ENCODE peak calls at places on chromosomes 6 and 20, in seven cellular contexts. V is HCT116, T is H1, B is SK-N-SH, R is K562, A is GM12878, X is HepG2. K is an unnamed sample.

GRCh38 chr20:37473249-37474000 is 47.6 kb upstream of the NNAT start:
- DNase-seq in V (no peak), T (no peak), B (no peak), R (no peak), A (no peak), X (no peak), K (no peak)

GRCh38 chr6:69179681-69180080 is 544.6 kb downstream of the ADGRB3 start:
- DNase-seq in V (no peak), T (no peak), B (no peak), R (no peak), A (no peak), X (peak), K (no peak)

GRCh38 chr20:20864346-20865096 is 152.1 kb upstream of the RALGAPA2 start:
- DNase-seq in V (no peak), T (no peak), B (no peak), R (no peak), A (no peak), X (peak), K (no peak)

GRCh38 chr6:112352607-112353006 is 5.5 kb downstream of the RFPL4B start:
- DNase-seq in V (no peak), T (no peak), B (no peak), R (no peak), A (no peak), X (no peak), K (no peak)

GRCh38 chr6:5398530-5398929 is 137.2 kb downstream of the FARS2 start:
- DNase-seq in V (peak), T (no peak), B (peak), R (peak), A (no peak), X (peak), K (peak)

GRCh38 chr6:11878735-11879134 is 100.1 kb upstream of the ADTRP start:
- DNase-seq in V (no peak), T (no peak), B (no peak), R (no peak), A (no peak), X (no peak), K (no peak)

GRCh38 chr6:139473731-139474130 is 99.3 kb upstream of the CITED2 start:
- DNase-seq in V (no peak), T (no peak), B (no peak), R (no peak), A (no peak), X (no peak), K (no peak)

GRCh38 chr6:161921602-161922400 is 647.9 kb upstream of the AGPAT4 start:
- DNase-seq in V (no peak), T (no peak), B (no peak), R (no peak), A (no peak), X (no peak), K (no peak)

GRCh38 chr6:55174211-55175013 is at the start of gene HCRTR2:
- DNase-seq in V (no peak), T (no peak), B (peak), R (no peak), A (no peak), X (no peak), K (no peak)

GRCh38 chr6:93964926-93965325 is 545.6 kb upstream of the EPHA7 start:
- DNase-seq in V (no peak), T (no peak), B (no peak), R (no peak), A (no peak), X (no peak), K (no peak)

GRCh38 chr6:113347420-113347819 is 509.7 kb upstream of the MARCKS start:
- DNase-seq in V (no peak), T (no peak), B (no peak), R (no peak), A (no peak), X (no peak), K (peak)

GRCh38 chr20:61252601-61253263 is 671 bp downstream of the CDH4 start:
- DNase-seq in V (no peak), T (no peak), B (peak), R (no peak), A (no peak), X (no peak), K (no peak)

GRCh38 chr20:1786496-1786895 is 108.7 kb upstream of the SIRPA start:
- DNase-seq in V (no peak), T (no peak), B (no peak), R (no peak), A (no peak), X (no peak), K (no peak)

GRCh38 chr20:52193133-52193532 is 1.6 kb upstream of the ZFP64 start:
- DNase-seq in V (no peak), T (no peak), B (no peak), R (no peak), A (no peak), X (no peak), K (no peak)

GRCh38 chr6:34484899-34485298 is 19.0 kb downstream of the PACSIN1 start:
- DNase-seq in V (peak), T (no peak), B (no peak), R (peak), A (peak), X (no peak), K (no peak)

GRCh38 chr20:10594286-10594868 is 79.4 kb downstream of the JAG1 start:
- DNase-seq in V (no peak), T (no peak), B (no peak), R (no peak), A (no peak), X (no peak), K (no peak)

GRCh38 chr20:47860049-47860830 is 75.0 kb upstream of the SULF2 start:
- DNase-seq in V (no peak), T (no peak), B (no peak), R (no peak), A (no peak), X (no peak), K (no peak)

GRCh38 chr6:143805832-143806281 is 37.3 kb upstream of the LTV1 start:
- DNase-seq in V (no peak), T (no peak), B (no peak), R (no peak), A (no peak), X (no peak), K (no peak)
- H3K9ac ChIP-seq in V (no peak), T (no peak), B (no peak), R (peak), A (no peak), X (no peak), K (no peak)

DNA sequence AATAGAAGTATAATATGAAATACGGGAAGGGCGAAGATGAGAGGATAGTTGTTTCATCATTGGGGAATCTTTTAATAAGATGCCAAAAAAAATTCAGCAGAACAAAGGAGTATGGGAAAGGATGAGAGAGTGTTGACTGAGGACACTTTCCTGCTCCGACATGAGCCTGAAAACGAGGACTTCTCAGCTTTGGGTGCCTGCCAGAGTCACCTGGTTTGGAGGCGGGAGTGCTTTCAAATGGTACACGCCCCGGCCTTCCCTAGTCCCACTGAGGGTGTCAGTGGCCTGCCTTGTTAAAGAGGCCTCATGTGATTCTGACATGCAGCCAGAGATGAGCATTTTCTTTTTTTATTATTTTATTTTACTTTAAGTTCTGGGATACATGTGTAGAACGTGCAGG is 250.9 kb downstream of the ANKRD60 start:
- DNase-seq in V (no peak), T (no peak), B (no peak), R (no peak), A (no peak), X (no peak), K (no peak)
- TF ChIP-seq POLR2AphosphoS5 in V (no peak), T (no peak), B (no peak), R (no peak), A (no peak), X (no peak), K (no peak)

GRCh38 chr6:14439419-14439818 is 321.8 kb downstream of the CD83 start:
- DNase-seq in V (no peak), T (no peak), B (no peak), R (no peak), A (no peak), X (no peak), K (no peak)
- H3K4me2 ChIP-seq in V (no peak), T (no peak), B (no peak), R (peak), A (no peak), X (no peak), K (no peak)

GRCh38 chr6:37646986-37647764 is 50.5 kb downstream of the MDGA1 start:
- DNase-seq in V (no peak), T (no peak), B (no peak), R (no peak), A (no peak), X (no peak), K (no peak)

GRCh38 chr6:37651991-37652390 is 45.7 kb downstream of the MDGA1 start:
- DNase-seq in V (no peak), T (no peak), B (no peak), R (no peak), A (no peak), X (no peak), K (no peak)

GRCh38 chr6:37648465-37649330 is 49.0 kb downstream of the MDGA1 start:
- DNase-seq in V (peak), T (peak), B (no peak), R (peak), A (no peak), X (no peak), K (no peak)

GRCh38 chr6:37647765-37648085 is 50.0 kb downstream of the MDGA1 start:
- DNase-seq in V (no peak), T (no peak), B (no peak), R (no peak), A (no peak), X (no peak), K (no peak)

DNA sequence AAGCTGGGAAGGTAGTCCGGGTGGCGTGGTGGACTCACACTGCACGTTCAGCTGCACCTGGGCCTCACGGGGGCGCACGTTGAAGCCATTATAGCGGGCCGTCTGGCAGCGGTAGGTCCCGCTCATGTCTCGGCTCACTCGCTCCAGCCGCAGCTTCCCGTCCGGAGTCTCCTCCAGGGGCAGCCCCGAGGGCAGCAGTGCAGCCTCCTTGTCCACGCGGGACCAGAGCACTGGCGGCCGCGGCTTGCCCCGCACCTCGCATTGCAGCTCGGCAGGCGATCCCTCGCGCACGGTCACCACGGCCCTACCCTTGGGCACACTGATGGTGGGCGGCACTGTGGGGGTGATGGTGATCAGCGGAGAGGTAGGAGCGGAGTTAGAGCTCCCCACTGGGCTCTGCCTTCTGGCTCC is 47.6 kb downstream of the MDGA1 start:
- DNase-seq in V (no peak), T (peak), B (no peak), R (peak), A (no peak), X (peak), K (peak)
- H3K9ac ChIP-seq in V (no peak), T (no peak), B (no peak), R (no peak), A (no peak), X (no peak), K (no peak)

GRCh38 chr20:33650753-33651561 is 11.2 kb upstream of the C20orf144 start:
- DNase-seq in V (no peak), T (no peak), B (no peak), R (no peak), A (no peak), X (no peak), K (no peak)
- TF ChIP-seq POLR2AphosphoS5 in V (no peak), T (peak), B (no peak), R (no peak), A (no peak), X (no peak), K (no peak)

DNA sequence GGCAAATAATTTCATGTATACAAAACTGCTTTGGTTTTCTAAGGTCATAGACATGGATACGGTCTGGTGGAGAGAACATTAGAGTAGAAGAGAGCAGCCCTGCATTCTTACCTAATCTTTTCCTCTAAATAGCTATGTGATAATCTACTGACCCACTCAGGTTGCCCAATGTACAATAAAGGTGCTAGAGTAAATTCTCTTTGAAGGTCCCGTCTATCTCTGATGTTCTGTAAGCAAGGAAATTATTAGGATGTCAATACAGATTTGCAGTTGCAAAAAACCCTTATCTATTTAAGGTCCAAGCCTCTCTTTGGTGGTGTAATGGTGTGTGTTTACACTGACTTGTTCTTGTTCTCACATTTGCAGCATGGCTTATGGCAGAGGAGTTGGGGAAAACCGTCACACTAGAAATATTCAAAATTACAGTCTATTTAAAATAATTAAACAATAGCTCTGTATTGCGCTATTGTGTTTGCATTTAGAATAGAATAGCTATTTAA is 31.2 kb upstream of the NOX3 start:
- DNase-seq in V (no peak), T (no peak), B (no peak), R (no peak), A (no peak), X (peak), K (no peak)
- H3K4me2 ChIP-seq in V (no peak), T (no peak), B (no peak), R (no peak), A (no peak), X (peak), K (no peak)

GRCh38 chr6:45864651-45865050 is 151.0 kb downstream of the CLIC5 start:
- DNase-seq in V (no peak), T (no peak), B (no peak), R (no peak), A (no peak), X (no peak), K (no peak)
- H3K9ac ChIP-seq in V (no peak), T (no peak), B (no peak), R (no peak), A (no peak), X (no peak), K (no peak)

GRCh38 chr6:17907467-17908229 is 79.8 kb downstream of the KIF13A start:
- DNase-seq in V (peak), T (no peak), B (no peak), R (peak), A (no peak), X (peak), K (no peak)
- TF ChIP-seq POLR2AphosphoS5 in V (peak), T (no peak), B (no peak), R (peak), A (no peak), X (no peak), K (no peak)

K was measured in endothelial cell of umbilical vein.